ENCODE peak calls at places on chromosomes 16 and 17, in six cellular contexts. P, K, Q, M, F and O are unnamed samples.

GRCh38 chr16:75264531-75264998 is 13.1 kb upstream of the BCAR1 start:
- DNase-seq in M (peak), Q (no peak), F (no peak), P (no peak), K (no peak), O (peak)

GRCh38 chr16:66606000-66606751 is 1.7 kb downstream of the CMTM3 start:
- DNase-seq in K (peak), P (no peak), F (no peak), Q (no peak), M (no peak), O (peak)

GRCh38 chr16:54505479-54506247 is 219.1 kb upstream of the IRX3 start:
- DNase-seq in F (no peak), M (no peak), K (no peak), Q (no peak), P (no peak), O (no peak)

GRCh38 chr16:27123795-27124194 is 57.1 kb downstream of the C16orf82 start:
- DNase-seq in M (peak), K (no peak), Q (no peak), F (no peak), P (no peak), O (no peak)

GRCh38 chr17:55774834-55775233 is 24.0 kb downstream of the PCTP start:
- DNase-seq in P (peak), M (no peak), K (no peak), Q (no peak), F (no peak), O (no peak)

GRCh38 chr17:81810476-81810875 is 6.5 kb downstream of the GCGR start:
- DNase-seq in M (no peak), Q (no peak), K (no peak), F (no peak), P (no peak), O (no peak)

GRCh38 chr17:82283208-82283749 is 9.8 kb upstream of the CSNK1D start:
- DNase-seq in K (no peak), Q (no peak), F (no peak), P (no peak), M (peak), O (peak)

GRCh38 chr17:64295146-64295545 is 32.1 kb upstream of the TEX2 start:
- DNase-seq in K (no peak), P (no peak), M (no peak), Q (no peak), F (no peak), O (no peak)

GRCh38 chr16:88815901-88816589 is 4.3 kb upstream of the APRT start:
- DNase-seq in F (peak), M (no peak), Q (peak), P (no peak), K (peak), O (peak)

DNA sequence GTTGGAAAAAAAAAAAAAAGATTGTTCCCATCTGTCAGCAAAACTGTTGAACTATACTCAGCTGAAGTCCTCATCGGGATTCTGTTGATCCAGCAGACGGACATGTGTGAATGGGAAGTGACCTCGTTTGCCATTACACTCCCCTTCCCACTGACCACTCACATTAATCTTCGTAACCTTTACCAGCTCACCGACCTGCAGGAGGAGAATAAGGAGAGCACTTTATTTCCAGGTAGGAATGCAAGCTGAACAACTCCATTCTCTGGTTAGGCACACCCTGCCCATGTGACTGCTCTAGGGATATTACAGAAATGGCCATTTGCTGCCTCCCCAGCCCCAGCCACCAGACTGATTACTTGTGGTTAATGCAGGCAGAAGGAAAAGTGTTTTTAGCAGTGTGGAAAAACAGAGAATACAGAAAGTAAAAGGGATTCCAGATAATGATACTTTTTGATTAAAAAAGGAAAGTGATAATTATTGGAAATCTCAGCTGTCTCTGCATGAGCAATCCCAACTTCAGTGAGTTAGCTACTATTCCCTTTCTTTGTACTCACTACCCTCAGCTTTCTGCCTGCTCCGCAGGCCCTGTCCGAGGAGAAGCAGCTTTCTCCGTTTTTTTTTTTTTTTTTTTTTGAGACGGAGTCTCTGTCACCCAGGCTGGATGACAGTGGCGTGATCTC is 23.6 kb upstream of the YWHAE start:
- DNase-seq in K (peak), F (no peak), M (no peak), P (no peak), Q (no peak), O (peak)
- H4K91ac ChIP-seq in K (no peak), F (no peak), M (peak), P (no peak), Q (no peak), O (peak)

GRCh38 chr16:84850714-84851113 is 30.9 kb downstream of the CRISPLD2 start:
- DNase-seq in Q (no peak), F (no peak), P (no peak), M (no peak), K (no peak), O (no peak)
- H4K91ac ChIP-seq in Q (no peak), F (no peak), P (no peak), M (peak), K (no peak), O (no peak)

DNA sequence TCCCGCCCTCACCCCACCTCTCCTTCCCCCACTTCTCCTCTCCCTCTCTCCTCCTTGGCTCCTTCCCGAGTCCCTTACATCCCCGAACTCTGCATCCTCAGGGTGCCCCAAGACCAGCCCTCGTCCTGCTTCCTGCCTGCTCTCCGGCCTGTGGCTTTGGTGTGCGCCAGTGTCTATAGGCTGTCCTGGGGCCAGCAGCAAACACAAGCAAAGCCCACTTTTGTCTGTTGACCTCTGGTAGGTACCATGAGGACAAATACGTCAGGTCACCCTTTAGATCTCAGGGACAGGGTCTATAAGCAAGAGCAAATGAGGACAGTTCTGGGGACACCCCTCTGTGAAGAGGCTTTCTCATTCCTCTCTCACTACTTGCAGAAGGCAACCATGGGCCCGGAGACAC is 327 bp upstream of the COPZ2 start:
- DNase-seq in P (no peak), M (no peak), F (peak), Q (peak), K (no peak), O (peak)
- H4K91ac ChIP-seq in P (no peak), M (peak), F (no peak), Q (no peak), K (no peak), O (peak)

GRCh38 chr17:8563024-8563776 is 67.3 kb downstream of the MYH10 start:
- DNase-seq in K (no peak), P (no peak), M (no peak), Q (no peak), F (no peak), O (no peak)
- H4K91ac ChIP-seq in K (no peak), P (no peak), M (no peak), Q (no peak), F (no peak), O (no peak)

GRCh38 chr16:86651823-86652222 is 73.5 kb downstream of the FOXL1 start:
- DNase-seq in Q (no peak), K (no peak), P (no peak), F (no peak), M (no peak), O (no peak)
- H4K91ac ChIP-seq in Q (no peak), K (no peak), P (no peak), F (no peak), M (no peak), O (no peak)

GRCh38 chr17:41655611-41656111 is 31.3 kb upstream of the KRT17 start:
- DNase-seq in Q (peak), P (no peak), F (peak), K (peak), M (no peak), O (no peak)
- H4K91ac ChIP-seq in Q (no peak), P (peak), F (peak), K (peak), M (no peak), O (no peak)

GRCh38 chr17:30926516-30926915 is 4.8 kb downstream of the ADAP2 start:
- DNase-seq in M (peak), F (no peak), Q (no peak), P (no peak), K (peak), O (no peak)
- H4K91ac ChIP-seq in M (no peak), F (no peak), Q (no peak), P (no peak), K (no peak), O (no peak)

GRCh38 chr16:87125206-87126155 is 191.7 kb downstream of the C16orf95 start:
- DNase-seq in Q (no peak), P (no peak), F (no peak), K (no peak), M (no peak), O (no peak)
- H4K91ac ChIP-seq in Q (no peak), P (no peak), F (no peak), K (no peak), M (no peak), O (no peak)